ENCODE peak calls at places on chromosomes 3 and 15, in six cellular contexts. I is naive thymus-derived CD8-positive, alpha-beta T cell; M is body of pancreas; G is epithelial cell of esophagus; O is transverse colon; B is AG08396. F is an unnamed sample.

GRCh38 chr3:75906555-75907112 is 121.3 kb upstream of the ZNF717 start:
- DNase-seq in I (no peak), M (peak; percentile 15), O (no peak), B (peak; percentile 50), G (peak; percentile 46), F (peak; percentile 48)

GRCh38 chr3:20080956-20081554 is 40.8 kb downstream of the KAT2B start:
- DNase-seq in M (peak; percentile 88), G (peak; percentile 66), I (no peak), O (peak; percentile 19), B (no peak), F (no peak)

GRCh38 chr15:67468431-67468830 is 52.5 kb upstream of the C15orf61 start:
- DNase-seq in B (no peak), I (no peak), O (no peak), M (no peak), G (no peak), F (no peak)

GRCh38 chr3:49602877-49603411 is 48.7 kb downstream of the BSN start:
- DNase-seq in M (no peak), G (peak; percentile 87), O (no peak), B (no peak), I (peak; percentile 47), F (no peak)

GRCh38 chr3:148319161-148319915 is 378.4 kb upstream of the AGTR1 start:
- DNase-seq in O (no peak), I (no peak), B (peak; percentile 5), G (peak; percentile 76), M (no peak), F (no peak)

GRCh38 chr3:41026394-41027177 is 172.7 kb upstream of the CTNNB1 start:
- DNase-seq in B (no peak), I (no peak), M (peak; percentile 18), O (peak; percentile 17), G (peak; percentile 19), F (no peak)

GRCh38 chr3:38457111-38458003 is 3.7 kb downstream of the ACVR2B start:
- DNase-seq in O (no peak), G (peak; percentile 14), B (no peak), M (peak; percentile 34), I (no peak), F (no peak)

GRCh38 chr3:62312201-62312600 is 61.1 kb downstream of the FEZF2 start:
- DNase-seq in M (no peak), G (no peak), O (no peak), I (no peak), B (no peak), F (no peak)

GRCh38 chr3:67292356-67293225 is 294.5 kb downstream of the KBTBD8 start:
- DNase-seq in M (no peak), I (no peak), G (peak; percentile 15), B (no peak), O (peak; percentile 16), F (no peak)

GRCh38 chr3:3618624-3619023 is 180.6 kb upstream of the LRRN1 start:
- DNase-seq in I (no peak), B (no peak), G (no peak), M (no peak), O (no peak), F (no peak)

GRCh38 chr3:67290424-67290823 is 292.3 kb downstream of the KBTBD8 start:
- DNase-seq in B (no peak), M (no peak), O (no peak), G (no peak), I (no peak), F (no peak)

GRCh38 chr15:78232951-78233350 is 1.4 kb downstream of the ACSBG1 start:
- DNase-seq in G (no peak), O (no peak), I (no peak), B (no peak), M (no peak), F (no peak)

GRCh38 chr15:34367128-34368081 is at the start of gene LPCAT4:
- DNase-seq in I (peak; percentile 92), G (peak; percentile 88), B (peak; percentile 98), M (peak; percentile 86), O (peak; percentile 94), F (peak; percentile 81)

GRCh38 chr15:89790206-89790605 is 14.1 kb downstream of the MESP2 start:
- DNase-seq in B (no peak), O (no peak), M (no peak), G (no peak), I (no peak), F (no peak)

GRCh38 chr3:139764936-139765335 is 87.2 kb upstream of the NMNAT3 start:
- DNase-seq in M (no peak), G (peak; percentile 43), B (peak; percentile 53), I (no peak), O (no peak), F (no peak)

GRCh38 chr3:123076496-123077418 is 9.9 kb downstream of the PDIA5 start:
- DNase-seq in M (peak; percentile 62), B (no peak), I (no peak), G (no peak), O (peak; percentile 37), F (no peak)

GRCh38 chr15:69556344-69556743 is 103.7 kb downstream of the RPLP1 start:
- DNase-seq in B (no peak), I (no peak), M (no peak), G (no peak), O (no peak), F (no peak)

GRCh38 chr3:111845996-111846395 is 13.1 kb upstream of the PHLDB2 start:
- DNase-seq in O (no peak), I (no peak), G (no peak), B (no peak), M (no peak), F (no peak)

GRCh38 chr15:100759116-100759515 is 120.5 kb upstream of the ALDH1A3 start:
- DNase-seq in B (peak; percentile 58), O (no peak), G (no peak), M (no peak), I (no peak), F (no peak)

GRCh38 chr3:9946112-9947024 is 5.8 kb downstream of the PRRT3 start:
- DNase-seq in O (peak; percentile 91), I (peak; percentile 87), M (peak; percentile 90), G (peak; percentile 95), B (peak; percentile 95), F (peak; percentile 83)

GRCh38 chr3:172680684-172681083 is 30.2 kb downstream of the NCEH1 start:
- DNase-seq in I (no peak), M (no peak), G (peak; percentile 91), O (no peak), B (no peak), F (no peak)

GRCh38 chr3:186492594-186492993 is 51.6 kb downstream of the CRYGS start:
- DNase-seq in G (no peak), M (peak; percentile 17), I (no peak), O (no peak), B (no peak), F (no peak)

GRCh38 chr3:185330644-185331043 is 32.3 kb upstream of the MAP3K13 start:
- DNase-seq in M (no peak), O (no peak), G (peak; percentile 63), I (no peak), B (no peak), F (no peak)

GRCh38 chr3:135034291-135034768 is 239.3 kb downstream of the EPHB1 start:
- DNase-seq in G (no peak), O (no peak), I (no peak), B (no peak), M (no peak), F (no peak)

GRCh38 chr15:62269504-62269903 is 104.4 kb upstream of the C2CD4B start:
- DNase-seq in O (no peak), B (no peak), I (no peak), G (peak; percentile 8), M (no peak), F (no peak)

GRCh38 chr3:106206165-106206564 is 337.4 kb upstream of the CBLB start:
- DNase-seq in M (no peak), G (peak; percentile 55), B (no peak), O (no peak), I (peak; percentile 42), F (no peak)

GRCh38 chr3:149609595-149609994 is 48.2 kb downstream of the WWTR1 start:
- DNase-seq in G (no peak), I (no peak), O (no peak), B (no peak), M (no peak), F (no peak)

GRCh38 chr15:43912991-43913927 is 86.5 kb downstream of the WDR76 start:
- DNase-seq in I (no peak), O (no peak), G (peak; percentile 93), M (no peak), B (peak; percentile 76), F (no peak)

GRCh38 chr3:181362378-181362777 is 349.3 kb upstream of the SOX2 start:
- DNase-seq in I (no peak), B (no peak), G (peak; percentile 56), M (no peak), O (no peak), F (no peak)

GRCh38 chr15:58227706-58228543 is 89.7 kb downstream of the AQP9 start:
- DNase-seq in I (peak; percentile 58), B (peak; percentile 49), M (peak; percentile 68), O (peak; percentile 72), G (peak; percentile 85), F (peak; percentile 60)

GRCh38 chr3:152865675-152866074 is 30.7 kb downstream of the P2RY1 start:
- DNase-seq in M (no peak), B (no peak), G (peak; percentile 39), O (no peak), I (no peak), F (no peak)

GRCh38 chr15:71937650-71938311 is 127.4 kb downstream of the NR2E3 start:
- DNase-seq in I (no peak), M (no peak), O (no peak), B (no peak), G (no peak), F (no peak)

GRCh38 chr3:19702416-19703078 is 231.5 kb downstream of the EFHB start:
- DNase-seq in B (no peak), G (no peak), I (peak; percentile 13), M (peak; percentile 23), O (no peak), F (no peak)

GRCh38 chr3:10946526-10946925 is 46.0 kb upstream of the SLC6A1 start:
- DNase-seq in I (no peak), G (peak; percentile 22), O (no peak), M (no peak), B (no peak), F (no peak)

GRCh38 chr15:86034904-86035303 is 44.8 kb upstream of the AGBL1 start:
- DNase-seq in I (no peak), G (no peak), O (no peak), B (no peak), M (no peak), F (no peak)

GRCh38 chr3:54999159-54999558 is 71.3 kb upstream of the LRTM1 start:
- DNase-seq in M (no peak), G (peak; percentile 60), I (no peak), O (no peak), B (peak; percentile 21), F (peak; percentile 40)

GRCh38 chr15:63023351-63023945 is 19.1 kb upstream of the TPM1 start:
- DNase-seq in G (peak; percentile 43), O (no peak), B (peak; percentile 71), M (no peak), I (no peak), F (no peak)

GRCh38 chr3:164806188-164806587 is 272.1 kb downstream of the SI start:
- DNase-seq in M (no peak), I (no peak), O (no peak), G (peak; percentile 0), B (no peak), F (no peak)

GRCh38 chr3:133573054-133573628 is 345 bp upstream of the CDV3 start:
- DNase-seq in I (peak; percentile 100), M (peak; percentile 100), B (peak; percentile 93), O (peak; percentile 100), G (peak; percentile 100), F (peak; percentile 100)

F was measured in neuronal stem cell.